ENCODE peak calls at places on chromosomes 13 and 19, in five cellular contexts. One of them, this sample, is unnamed.

GRCh38 chr19:14871619-14872230 is 14.2 kb downstream of the OR7A17 start:
- DNase-seq in HepG2: no peak
- DNase-seq in H1: no peak
- DNase-seq in HCT116: peak
- DNase-seq in GM12878: peak
- DNase-seq in this sample: peak

GRCh38 chr19:47411101-47411500 is 8.2 kb downstream of the MEIS3 start:
- DNase-seq in HepG2: no peak
- DNase-seq in H1: no peak
- DNase-seq in HCT116: no peak
- DNase-seq in GM12878: no peak
- DNase-seq in this sample: no peak

GRCh38 chr19:44741841-44742352 is 6.6 kb upstream of the BCL3 start:
- DNase-seq in HepG2: peak
- DNase-seq in H1: no peak
- DNase-seq in HCT116: peak
- DNase-seq in GM12878: no peak
- DNase-seq in this sample: peak

GRCh38 chr19:41174297-41174928 is 18.6 kb upstream of the CYP2S1 start:
- DNase-seq in HepG2: no peak
- DNase-seq in H1: no peak
- DNase-seq in HCT116: no peak
- DNase-seq in GM12878: no peak
- DNase-seq in this sample: no peak

GRCh38 chr19:41351339-41352245 is 2.1 kb downstream of the TGFB1 start:
- DNase-seq in HepG2: no peak
- DNase-seq in H1: no peak
- DNase-seq in HCT116: no peak
- DNase-seq in GM12878: no peak
- DNase-seq in this sample: peak

GRCh38 chr19:51327066-51327985 is 14.6 kb downstream of the VSIG10L start:
- DNase-seq in HepG2: peak
- DNase-seq in H1: peak
- DNase-seq in HCT116: no peak
- DNase-seq in GM12878: no peak
- DNase-seq in this sample: peak

GRCh38 chr13:95924389-95924994 is 128.7 kb downstream of the UGGT2 start:
- DNase-seq in HepG2: peak
- DNase-seq in H1: no peak
- DNase-seq in HCT116: peak
- DNase-seq in GM12878: no peak
- DNase-seq in this sample: no peak

GRCh38 chr19:768424-768823 is 17.5 kb downstream of the MISP start:
- DNase-seq in HepG2: no peak
- DNase-seq in H1: no peak
- DNase-seq in HCT116: no peak
- DNase-seq in GM12878: no peak
- DNase-seq in this sample: no peak

GRCh38 chr13:101779147-101779546 is 326.7 kb downstream of the ITGBL1 start:
- DNase-seq in HepG2: no peak
- DNase-seq in H1: no peak
- DNase-seq in HCT116: no peak
- DNase-seq in GM12878: no peak
- DNase-seq in this sample: no peak

GRCh38 chr19:23774156-23774971 is 15.7 kb upstream of the ZNF681 start:
- DNase-seq in HepG2: no peak
- DNase-seq in H1: no peak
- DNase-seq in HCT116: no peak
- DNase-seq in GM12878: no peak
- DNase-seq in this sample: no peak

GRCh38 chr13:27644302-27644701 is 22.6 kb downstream of the POLR1D start:
- DNase-seq in HepG2: no peak
- DNase-seq in H1: no peak
- DNase-seq in HCT116: peak
- DNase-seq in GM12878: no peak
- DNase-seq in this sample: no peak

GRCh38 chr19:49761625-49762311 is 1.3 kb downstream of the TSKS start:
- DNase-seq in HepG2: peak
- DNase-seq in H1: no peak
- DNase-seq in HCT116: no peak
- DNase-seq in GM12878: no peak
- DNase-seq in this sample: peak

GRCh38 chr13:50128406-50129048 is 113.3 kb downstream of the KCNRG start:
- DNase-seq in HepG2: no peak
- DNase-seq in H1: no peak
- DNase-seq in HCT116: no peak
- DNase-seq in GM12878: no peak
- DNase-seq in this sample: no peak

GRCh38 chr13:42816538-42816937 is 35.2 kb downstream of the FAM216B start:
- DNase-seq in HepG2: no peak
- DNase-seq in H1: no peak
- DNase-seq in HCT116: no peak
- DNase-seq in GM12878: no peak
- DNase-seq in this sample: no peak

GRCh38 chr13:36858285-36858684 is 39.3 kb downstream of the RFXAP start:
- DNase-seq in HepG2: peak
- DNase-seq in H1: no peak
- DNase-seq in HCT116: peak
- DNase-seq in GM12878: no peak
- DNase-seq in this sample: peak

GRCh38 chr13:62014299-62014698 is 598.6 kb upstream of the PCDH20 start:
- DNase-seq in HepG2: peak
- DNase-seq in H1: no peak
- DNase-seq in HCT116: peak
- DNase-seq in GM12878: no peak
- DNase-seq in this sample: no peak

GRCh38 chr19:47663911-47664771 is 49.1 kb upstream of the EHD2 start:
- DNase-seq in HepG2: peak
- DNase-seq in H1: no peak
- DNase-seq in HCT116: no peak
- DNase-seq in GM12878: no peak
- DNase-seq in this sample: peak

GRCh38 chr13:113205428-113205931 is 3.0 kb downstream of the PCID2 start:
- DNase-seq in HepG2: no peak
- DNase-seq in H1: no peak
- DNase-seq in HCT116: no peak
- DNase-seq in GM12878: no peak
- DNase-seq in this sample: no peak

GRCh38 chr13:80486407-80486806 is 145.5 kb upstream of the SPRY2 start:
- DNase-seq in HepG2: no peak
- DNase-seq in H1: no peak
- DNase-seq in HCT116: no peak
- DNase-seq in GM12878: no peak
- DNase-seq in this sample: no peak

GRCh38 chr19:10812902-10813404 is 23.1 kb downstream of the TMED1 start:
- DNase-seq in HepG2: no peak
- DNase-seq in H1: no peak
- DNase-seq in HCT116: no peak
- DNase-seq in GM12878: no peak
- DNase-seq in this sample: peak

GRCh38 chr19:39413269-39413902 is 917 bp downstream of the PLEKHG2 start:
- DNase-seq in HepG2: no peak
- DNase-seq in H1: no peak
- DNase-seq in HCT116: no peak
- DNase-seq in GM12878: no peak
- DNase-seq in this sample: peak

GRCh38 chr19:55358943-55359908 is 3.8 kb downstream of the GARIN5B start:
- DNase-seq in HepG2: no peak
- DNase-seq in H1: no peak
- DNase-seq in HCT116: no peak
- DNase-seq in GM12878: no peak
- DNase-seq in this sample: no peak

GRCh38 chr13:70708744-70709143 is 600.5 kb upstream of the KLHL1 start:
- DNase-seq in HepG2: no peak
- DNase-seq in H1: no peak
- DNase-seq in HCT116: no peak
- DNase-seq in GM12878: no peak
- DNase-seq in this sample: no peak

GRCh38 chr13:87234981-87235380 is 436.2 kb upstream of the SLITRK5 start:
- DNase-seq in HepG2: no peak
- DNase-seq in H1: no peak
- DNase-seq in HCT116: no peak
- DNase-seq in GM12878: no peak
- DNase-seq in this sample: no peak
- TF ChIP-seq SRF in HepG2: no peak
- TF ChIP-seq SRF in H1: no peak
- TF ChIP-seq SRF in HCT116: no peak
- TF ChIP-seq SRF in GM12878: no peak
- TF ChIP-seq SRF in this sample: no peak

GRCh38 chr13:47594833-47595232 is 406.2 kb downstream of the SUCLA2 start:
- DNase-seq in HepG2: no peak
- DNase-seq in H1: peak
- DNase-seq in HCT116: no peak
- DNase-seq in GM12878: no peak
- DNase-seq in this sample: peak
- TF ChIP-seq SRF in HepG2: no peak
- TF ChIP-seq SRF in H1: no peak
- TF ChIP-seq SRF in HCT116: no peak
- TF ChIP-seq SRF in GM12878: no peak
- TF ChIP-seq SRF in this sample: no peak

DNA sequence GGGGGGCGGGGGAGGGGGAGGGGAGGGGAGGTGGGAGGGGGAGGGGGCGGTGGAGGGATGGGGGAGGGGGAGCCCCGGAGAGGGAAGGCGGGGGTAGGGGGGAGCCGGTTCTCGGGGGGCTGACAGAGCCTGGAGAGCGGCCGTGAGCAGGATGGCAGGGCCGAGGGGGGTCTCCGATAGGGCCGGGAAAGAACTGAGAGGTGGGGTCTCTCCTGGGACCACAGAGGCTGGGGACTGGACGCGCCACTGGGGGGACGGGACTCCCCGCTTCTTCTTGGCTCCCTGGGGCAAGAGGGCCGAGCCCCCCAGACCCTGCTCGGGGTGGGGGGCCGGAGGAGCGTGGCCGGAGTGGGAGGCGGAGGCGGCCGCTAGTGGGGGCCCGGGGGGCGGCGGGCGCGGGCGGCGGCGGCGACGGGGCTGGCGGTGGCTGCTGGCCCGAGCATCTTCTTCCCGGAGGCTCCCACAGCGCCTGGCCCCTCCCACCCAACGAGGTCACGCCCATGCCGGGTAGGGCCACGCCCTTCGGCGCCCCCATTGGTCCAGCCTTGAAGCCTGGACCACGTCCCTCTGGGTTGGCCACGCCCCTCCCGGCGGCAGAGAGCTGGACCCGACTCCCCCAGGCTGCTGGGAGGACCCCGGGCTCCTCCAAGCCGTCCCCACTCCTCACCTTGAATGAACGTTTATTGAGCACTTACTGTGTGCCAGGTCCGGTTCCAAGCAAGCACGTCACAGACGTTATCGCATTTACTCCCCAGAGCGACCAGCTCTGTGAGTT is at the start of gene NOVA2:
- DNase-seq in HepG2: no peak
- DNase-seq in H1: peak
- DNase-seq in HCT116: peak
- DNase-seq in GM12878: peak
- DNase-seq in this sample: peak
- TF ChIP-seq SRF in HepG2: no peak
- TF ChIP-seq SRF in H1: no peak
- TF ChIP-seq SRF in HCT116: no peak
- TF ChIP-seq SRF in GM12878: no peak
- TF ChIP-seq SRF in this sample: no peak

GRCh38 chr13:44335463-44335862 is 38.2 kb upstream of the SERP2 start:
- DNase-seq in HepG2: no peak
- DNase-seq in H1: no peak
- DNase-seq in HCT116: no peak
- DNase-seq in GM12878: no peak
- DNase-seq in this sample: no peak
- TF ChIP-seq SRF in HepG2: no peak
- TF ChIP-seq SRF in H1: no peak
- TF ChIP-seq SRF in HCT116: no peak
- TF ChIP-seq SRF in GM12878: no peak
- TF ChIP-seq SRF in this sample: no peak

DNA sequence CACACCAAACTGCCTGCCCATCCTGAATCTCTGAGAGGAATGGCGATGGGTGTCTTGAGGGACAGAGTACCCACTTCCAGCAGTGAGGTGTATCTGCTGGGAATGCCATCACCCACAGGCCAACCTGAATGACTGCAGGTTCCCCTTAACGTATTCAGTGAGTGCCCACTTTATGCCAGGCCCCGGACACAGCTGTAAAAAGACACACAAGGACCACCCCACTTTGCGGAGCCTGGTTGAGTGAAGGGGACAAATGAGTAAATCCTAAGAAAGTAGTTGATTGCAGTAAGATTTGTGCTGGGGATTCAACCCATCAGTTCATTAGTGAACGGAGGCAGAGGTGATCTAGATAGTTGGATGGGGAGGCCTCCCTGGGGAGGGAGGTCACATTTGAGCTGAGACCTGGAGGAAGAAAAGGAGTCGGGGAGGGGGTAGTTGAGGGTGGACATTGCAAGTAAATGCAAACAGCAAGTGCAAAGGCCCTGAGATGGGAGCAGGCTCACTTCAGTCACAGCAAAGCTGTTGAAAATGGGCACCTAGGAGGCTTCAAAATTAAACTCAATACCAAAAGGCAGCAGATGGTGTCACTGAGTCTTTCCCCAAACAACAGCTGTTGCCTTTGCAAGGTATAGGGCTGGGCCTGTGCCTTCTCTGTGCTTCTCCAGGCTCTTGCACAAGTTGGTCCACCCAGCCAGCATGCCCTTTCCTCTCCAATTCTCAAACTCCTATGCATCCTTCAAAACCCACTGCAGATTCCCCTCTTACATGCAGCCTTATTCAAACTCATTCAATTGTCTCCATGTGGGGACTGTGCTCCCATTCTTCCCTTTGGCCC is 4.3 kb downstream of the GDF15 start:
- DNase-seq in HepG2: no peak
- DNase-seq in H1: no peak
- DNase-seq in HCT116: no peak
- DNase-seq in GM12878: no peak
- DNase-seq in this sample: no peak
- TF ChIP-seq SRF in HepG2: no peak
- TF ChIP-seq SRF in H1: no peak
- TF ChIP-seq SRF in HCT116: no peak
- TF ChIP-seq SRF in GM12878: no peak
- TF ChIP-seq SRF in this sample: no peak